ENCODE peak calls at places on chromosome 10, in six cellular contexts. E is AG09319; P is CD8-positive, alpha-beta memory T cell; K is lower leg skin; O is Right ventricle myocardium superior; N is WTC11. M is an unnamed sample.

GRCh38 chr10:126729314-126729871 is 58.9 kb upstream of the C10orf90 start:
- DNase-seq in E (peak), P (no peak), K (no peak), O (no peak), N (no peak), M (no peak)

GRCh38 chr10:70480254-70480861 is 1.8 kb downstream of the PALD1 start:
- DNase-seq in E (no peak), P (peak), K (no peak), O (no peak), N (no peak), M (no peak)

GRCh38 chr10:42962120-42962901 is 114.6 kb upstream of the RET start:
- DNase-seq in E (no peak), P (no peak), K (no peak), O (peak), N (peak), M (no peak)

GRCh38 chr10:6476989-6477388 is 103.1 kb downstream of the PRKCQ start:
- DNase-seq in E (no peak), P (no peak), K (no peak), O (no peak), N (no peak), M (no peak)

GRCh38 chr10:114665406-114665805 is 7.3 kb upstream of the ABLIM1 start:
- DNase-seq in E (no peak), P (no peak), K (no peak), O (no peak), N (no peak), M (no peak)

GRCh38 chr10:49183596-49184542 is 4.3 kb downstream of the TMEM273 start:
- DNase-seq in E (no peak), P (no peak), K (no peak), O (no peak), N (no peak), M (no peak)

GRCh38 chr10:1175956-1176565 is 119.9 kb downstream of the WDR37 start:
- DNase-seq in E (no peak), P (no peak), K (no peak), O (no peak), N (peak), M (no peak)

GRCh38 chr10:8633909-8634308 is 579.4 kb downstream of the GATA3 start:
- DNase-seq in E (no peak), P (no peak), K (no peak), O (no peak), N (no peak), M (no peak)

GRCh38 chr10:14507156-14507555 is 176.4 kb upstream of the FRMD4A start:
- DNase-seq in E (no peak), P (peak), K (no peak), O (no peak), N (no peak), M (no peak)

M was measured in AG04449.